ENCODE peak calls at places on chromosomes 7 and 10, in six cellular contexts. M is suprapubic skin, A is endothelial cell of umbilical vein, R is esophagus muscularis mucosa, V is spleen, X is prostate gland. O is an unnamed sample.
A peak's percentile ranks its signal among the peaks of the same experiment; 100 is the strongest.

GRCh38 chr10:103676851-103677417 is 178.4 kb downstream of the SH3PXD2A start:
- DNase-seq in M (peak; percentile 91), A (no peak), R (no peak), V (no peak), X (no peak), O (no peak)

GRCh38 chr10:86411281-86411841 is 44.8 kb upstream of the GRID1 start:
- DNase-seq in M (no peak), A (peak; percentile 64), R (no peak), V (no peak), X (no peak), O (no peak)

GRCh38 chr7:50142421-50143113 is 49.5 kb upstream of the ZPBP start:
- DNase-seq in M (no peak), A (peak; percentile 44), R (no peak), V (no peak), X (no peak), O (no peak)

GRCh38 chr7:142776206-142776844 is 5.6 kb downstream of the PRSS2 start:
- DNase-seq in M (no peak), A (peak; percentile 93), R (no peak), V (no peak), X (no peak), O (no peak)

GRCh38 chr7:18505870-18506460 is 10.4 kb downstream of the HDAC9 start:
- DNase-seq in M (no peak), A (no peak), R (no peak), V (no peak), X (no peak), O (no peak)

GRCh38 chr10:79412516-79412915 is 32.9 kb downstream of the ZCCHC24 start:
- DNase-seq in M (no peak), A (no peak), R (no peak), V (peak; percentile 41), X (no peak), O (no peak)

GRCh38 chr10:86872757-86873156 is 84.7 kb downstream of the MMRN2 start:
- DNase-seq in M (no peak), A (peak; percentile 92), R (no peak), V (no peak), X (no peak), O (no peak)

GRCh38 chr10:132547421-132547861 is 9.9 kb downstream of the INPP5A start:
- DNase-seq in M (peak; percentile 52), A (no peak), R (no peak), V (peak; percentile 82), X (no peak), O (no peak)

GRCh38 chr7:126483972-126484371 is 768.8 kb downstream of the GRM8 start:
- DNase-seq in M (no peak), A (no peak), R (no peak), V (no peak), X (no peak), O (no peak)

GRCh38 chr10:33723181-33723580 is 388.7 kb upstream of the NRP1 start:
- DNase-seq in M (no peak), A (no peak), R (peak; percentile 60), V (no peak), X (no peak), O (no peak)

GRCh38 chr7:142455392-142455791 is 197.5 kb upstream of the PRSS58 start:
- DNase-seq in M (no peak), A (no peak), R (no peak), V (no peak), X (no peak), O (no peak)

GRCh38 chr7:66110861-66111260 is 3.8 kb upstream of the CRCP start:
- DNase-seq in M (no peak), A (no peak), R (no peak), V (no peak), X (no peak), O (no peak)

GRCh38 chr10:103736763-103737162 is 118.6 kb downstream of the SH3PXD2A start:
- DNase-seq in M (no peak), A (peak; percentile 30), R (no peak), V (no peak), X (no peak), O (no peak)

GRCh38 chr7:114217026-114217425 is 197.6 kb upstream of the FOXP2 start:
- DNase-seq in M (no peak), A (no peak), R (no peak), V (no peak), X (no peak), O (no peak)

GRCh38 chr7:6442114-6442513 is 5.6 kb downstream of the DAGLB start:
- DNase-seq in M (no peak), A (no peak), R (no peak), V (no peak), X (no peak), O (no peak)

GRCh38 chr10:74178042-74178791 is 27.2 kb downstream of the ADK start:
- DNase-seq in M (no peak), A (no peak), R (no peak), V (no peak), X (no peak), O (no peak)

GRCh38 chr10:3838723-3839437 is 53.9 kb upstream of the KLF6 start:
- DNase-seq in M (no peak), A (no peak), R (no peak), V (no peak), X (no peak), O (no peak)

GRCh38 chr10:17915181-17915580 is 36.5 kb upstream of the SLC39A12 start:
- DNase-seq in M (no peak), A (no peak), R (no peak), V (no peak), X (no peak), O (no peak)

GRCh38 chr7:155495440-155496248 is 37.7 kb downstream of the EN2 start:
- DNase-seq in M (no peak), A (no peak), R (no peak), V (no peak), X (no peak), O (no peak)

GRCh38 chr7:137953692-137954470 is 48.0 kb downstream of the CREB3L2 start:
- DNase-seq in M (no peak), A (peak; percentile 76), R (no peak), V (no peak), X (no peak), O (no peak)

GRCh38 chr7:112986256-112987031 is 100.2 kb downstream of the GPR85 start:
- DNase-seq in M (no peak), A (no peak), R (no peak), V (no peak), X (no peak), O (no peak)

GRCh38 chr7:923108-924041 is 31.1 kb downstream of the ADAP1 start:
- DNase-seq in M (peak; percentile 88), A (no peak), R (peak; percentile 94), V (peak; percentile 96), X (no peak), O (peak; percentile 70)

GRCh38 chr7:47154781-47155180 is 427.1 kb downstream of the TNS3 start:
- DNase-seq in M (no peak), A (no peak), R (no peak), V (no peak), X (no peak), O (no peak)

GRCh38 chr7:55572378-55573233 is at the start of gene VOPP1:
- DNase-seq in M (peak; percentile 77), A (peak; percentile 61), R (no peak), V (peak; percentile 94), X (peak; percentile 52), O (peak; percentile 66)

GRCh38 chr7:38185938-38186337 is 7.9 kb downstream of the STARD3NL start:
- DNase-seq in M (no peak), A (no peak), R (no peak), V (no peak), X (no peak), O (no peak)

GRCh38 chr10:114397651-114398145 is 6.6 kb downstream of the AFAP1L2 start:
- DNase-seq in M (no peak), A (no peak), R (no peak), V (no peak), X (no peak), O (no peak)

GRCh38 chr7:24283900-24284698 is at the start of gene NPY:
- DNase-seq in M (no peak), A (no peak), R (no peak), V (peak; percentile 78), X (no peak), O (no peak)
- TF ChIP-seq POLR2AphosphoS5 in M (no peak), A (no peak), R (no peak), V (no peak), X (no peak), O (no peak)

DNA sequence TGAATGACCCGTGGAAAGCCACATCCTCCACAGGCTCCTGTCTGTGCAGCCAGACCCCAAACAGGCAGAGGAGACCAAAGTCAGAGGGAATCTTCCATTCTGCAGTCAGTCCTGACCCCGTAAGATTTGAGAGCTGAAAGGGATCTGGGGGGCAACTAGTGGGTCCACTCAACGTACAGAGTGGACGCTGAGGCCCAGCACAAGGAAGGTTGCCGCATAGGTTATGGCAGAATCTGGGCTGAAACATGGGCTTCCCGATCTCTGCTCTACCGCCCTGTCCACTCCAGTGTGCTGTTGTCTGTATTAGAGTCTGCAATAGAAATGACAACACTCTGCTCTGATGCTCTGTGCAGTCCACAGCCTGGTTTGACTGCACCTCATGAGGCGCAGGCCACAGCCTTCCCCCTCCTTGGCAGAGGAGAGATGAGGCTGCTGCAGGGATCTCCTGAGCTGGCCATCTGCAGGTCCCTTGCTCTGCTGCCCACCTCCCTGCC is 7.9 kb upstream of the ZNF22 start:
- DNase-seq in M (no peak), A (no peak), R (peak; percentile 68), V (no peak), X (no peak), O (no peak)
- H3K4me1 ChIP-seq in M (peaks cover 56% of the 10 kb centered on the region), A (peaks cover 17% of the 10 kb centered on the region), R (peaks cover 75% of the 10 kb centered on the region), V (peaks cover 23% of the 10 kb centered on the region), X (peaks cover 14% of the 10 kb centered on the region), O (peaks cover 35% of the 10 kb centered on the region)

DNA sequence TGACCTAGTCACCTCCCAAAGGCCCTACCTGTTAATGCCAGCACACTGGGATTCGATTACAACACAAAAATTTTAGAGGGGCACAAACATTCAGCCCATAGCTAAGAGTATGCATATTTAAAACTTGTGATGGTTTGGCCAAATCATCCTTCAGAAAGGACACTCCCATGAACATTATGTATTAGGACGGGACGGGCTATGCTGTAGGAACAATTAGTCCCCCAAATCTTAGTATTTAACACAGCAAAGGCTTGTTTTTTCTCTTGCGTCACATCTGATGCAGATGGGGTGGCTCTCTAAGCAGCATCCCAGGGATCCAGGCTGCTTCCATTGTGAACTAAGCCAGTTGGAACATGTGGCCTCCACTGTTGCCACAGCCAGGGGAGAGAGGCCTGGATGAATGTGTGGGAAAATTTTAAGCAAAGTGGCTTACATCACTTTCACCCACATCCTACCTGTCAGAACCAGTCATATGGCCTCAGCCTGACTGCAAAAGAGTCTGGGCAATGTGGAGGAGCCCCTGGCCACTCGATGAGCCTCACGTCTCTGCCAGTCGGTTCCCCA is 26.6 kb downstream of the CHST3 start:
- DNase-seq in M (no peak), A (no peak), R (no peak), V (no peak), X (no peak), O (no peak)
- TF ChIP-seq POLR2AphosphoS5 in M (peak; percentile 29), A (no peak), R (no peak), V (no peak), X (no peak), O (no peak)

DNA sequence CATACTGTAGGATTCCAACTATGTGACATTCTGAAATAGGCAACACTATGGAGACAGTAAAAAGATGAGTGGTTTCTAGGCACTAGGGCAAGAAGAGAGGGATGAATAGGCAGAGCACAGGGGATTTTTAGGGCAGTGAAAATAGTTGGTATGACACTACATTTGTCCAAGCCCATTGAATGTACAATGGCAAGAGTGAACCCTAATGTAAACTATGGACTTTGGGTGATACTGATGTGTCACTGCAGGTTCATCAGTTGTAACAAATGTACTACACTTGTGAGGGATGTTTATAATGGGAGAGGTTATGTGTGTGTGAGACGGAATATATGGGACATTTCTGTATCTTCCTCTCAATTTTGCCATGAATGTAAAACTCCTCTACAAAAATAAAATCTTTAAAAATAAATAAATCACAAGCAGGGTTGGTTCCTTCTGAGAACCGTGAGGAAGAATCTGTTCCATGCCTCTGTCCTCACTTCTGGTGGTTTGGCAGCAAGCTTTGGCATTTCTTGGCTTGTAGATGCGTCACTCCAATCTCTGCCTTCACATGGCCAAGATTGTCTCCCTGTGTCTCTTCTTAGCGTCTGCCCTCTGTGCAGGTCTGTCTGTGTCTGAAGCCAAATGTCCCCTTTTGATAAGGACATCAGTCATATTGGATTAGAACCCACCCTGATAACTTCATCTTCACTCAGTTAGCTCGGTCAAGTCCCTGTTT is 83.1 kb upstream of the AGBL3 start:
- DNase-seq in M (no peak), A (no peak), R (peak; percentile 86), V (no peak), X (no peak), O (no peak)
- H3K4me1 ChIP-seq in M (peaks cover 48% of the 10 kb centered on the region), A (no peaks in the 10 kb centered on the region), R (peaks cover 100% of the 10 kb centered on the region), V (peaks cover 22% of the 10 kb centered on the region), X (no peaks in the 10 kb centered on the region), O (peaks cover 94% of the 10 kb centered on the region)